ENCODE peak calls at places on chromosomes 16 and 17, in five cellular contexts. U, K, R, Y and Q are unnamed samples.

GRCh38 chr16:5951486-5951885 is 853.9 kb upstream of the EEF2KMT start:
- DNase-seq in K (no peak), R (no peak), Y (no peak), U (no peak), Q (no peak)

GRCh38 chr17:19766421-19767270 is 18.5 kb upstream of the ALDH3A1 start:
- DNase-seq in Y (peak; percentile 72), K (peak; percentile 41), R (no peak), U (peak; percentile 77), Q (peak; percentile 87)

GRCh38 chr16:6682142-6682811 is 650.4 kb upstream of the RBFOX1 start:
- DNase-seq in K (no peak), Y (peak; percentile 70), R (no peak), U (peak; percentile 14), Q (peak; percentile 53)

GRCh38 chr16:8957061-8957392 is 6.7 kb downstream of the USP7 start:
- DNase-seq in U (no peak), R (no peak), Y (no peak), K (no peak), Q (no peak)

GRCh38 chr16:23679274-23679985 is 741 bp downstream of the PLK1 start:
- DNase-seq in U (peak; percentile 48), K (peak; percentile 57), R (no peak), Y (peak; percentile 89), Q (peak; percentile 71)

GRCh38 chr17:37019117-37019744 is 70.5 kb downstream of the AATF start:
- DNase-seq in Y (no peak), K (no peak), R (no peak), U (no peak), Q (no peak)

GRCh38 chr16:58638148-58639036 is 8.8 kb upstream of the CNOT1 start:
- DNase-seq in U (peak; percentile 74), Y (peak; percentile 37), R (no peak), K (peak; percentile 91), Q (no peak)

GRCh38 chr16:12558641-12559040 is 245.0 kb downstream of the CPPED1 start:
- DNase-seq in U (no peak), K (no peak), R (no peak), Y (no peak), Q (no peak)

GRCh38 chr17:16877102-16877501 is 94.8 kb downstream of the TNFRSF13B start:
- DNase-seq in Y (no peak), K (no peak), R (no peak), U (no peak), Q (no peak)

GRCh38 chr17:74864866-74865395 is 5.2 kb upstream of the GRIN2C start:
- DNase-seq in U (peak; percentile 78), K (peak; percentile 57), R (no peak), Y (peak; percentile 57), Q (peak; percentile 93)

GRCh38 chr17:5485270-5486205 is at the start of gene DERL2:
- DNase-seq in K (peak; percentile 44), R (no peak), Y (peak; percentile 66), U (peak; percentile 63), Q (no peak)
- TF ChIP-seq RCOR1 in K (no peak), R (no peak), Y (no peak), U (no peak), Q (no peak)

GRCh38 chr17:59002848-59003247 is 103.8 kb downstream of the TRIM37 start:
- DNase-seq in K (peak; percentile 8), U (no peak), R (no peak), Y (no peak), Q (no peak)
- TF ChIP-seq USF2 in K (no peak), U (no peak), R (no peak), Y (no peak), Q (no peak)

DNA sequence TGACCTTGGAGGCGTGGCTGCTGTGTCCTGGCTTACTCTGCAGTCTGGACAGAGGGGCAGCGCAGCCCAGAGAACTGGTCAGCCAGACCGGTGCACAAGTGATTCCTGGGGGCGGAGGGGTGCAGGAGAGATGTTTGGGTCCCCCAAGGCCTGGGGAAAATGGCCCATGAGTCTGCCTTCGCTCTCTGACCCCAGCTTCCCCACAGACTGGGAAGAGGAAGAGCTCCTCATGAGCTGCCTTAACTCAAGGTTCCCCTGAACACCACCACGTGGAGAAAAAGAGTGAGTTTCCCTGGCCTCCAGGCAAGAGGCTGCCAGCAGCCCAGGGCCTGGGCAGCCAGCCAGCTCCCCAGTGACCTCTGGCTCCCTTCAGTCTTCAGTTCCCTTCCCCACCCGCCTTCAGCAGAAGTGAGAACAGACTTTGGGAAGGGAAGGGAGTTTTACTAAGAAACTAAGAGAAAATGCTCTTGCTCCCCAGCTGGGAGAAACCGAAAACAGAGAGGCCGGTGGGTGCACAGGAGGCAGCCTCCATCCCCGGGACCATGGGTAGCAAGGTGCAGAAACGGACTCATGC is 2.0 kb upstream of the C17orf99 start:
- DNase-seq in K (peak; percentile 76), U (peak; percentile 77), R (no peak), Y (peak; percentile 37), Q (peak; percentile 73)
- TF ChIP-seq RCOR1 in K (no peak), U (no peak), R (no peak), Y (no peak), Q (no peak)

GRCh38 chr17:7043195-7043543 is 723 bp downstream of the SLC16A11 start:
- DNase-seq in U (no peak), R (no peak), K (no peak), Y (no peak), Q (peak; percentile 60)
- TF ChIP-seq USF2 in U (no peak), R (no peak), K (no peak), Y (no peak), Q (no peak)

DNA sequence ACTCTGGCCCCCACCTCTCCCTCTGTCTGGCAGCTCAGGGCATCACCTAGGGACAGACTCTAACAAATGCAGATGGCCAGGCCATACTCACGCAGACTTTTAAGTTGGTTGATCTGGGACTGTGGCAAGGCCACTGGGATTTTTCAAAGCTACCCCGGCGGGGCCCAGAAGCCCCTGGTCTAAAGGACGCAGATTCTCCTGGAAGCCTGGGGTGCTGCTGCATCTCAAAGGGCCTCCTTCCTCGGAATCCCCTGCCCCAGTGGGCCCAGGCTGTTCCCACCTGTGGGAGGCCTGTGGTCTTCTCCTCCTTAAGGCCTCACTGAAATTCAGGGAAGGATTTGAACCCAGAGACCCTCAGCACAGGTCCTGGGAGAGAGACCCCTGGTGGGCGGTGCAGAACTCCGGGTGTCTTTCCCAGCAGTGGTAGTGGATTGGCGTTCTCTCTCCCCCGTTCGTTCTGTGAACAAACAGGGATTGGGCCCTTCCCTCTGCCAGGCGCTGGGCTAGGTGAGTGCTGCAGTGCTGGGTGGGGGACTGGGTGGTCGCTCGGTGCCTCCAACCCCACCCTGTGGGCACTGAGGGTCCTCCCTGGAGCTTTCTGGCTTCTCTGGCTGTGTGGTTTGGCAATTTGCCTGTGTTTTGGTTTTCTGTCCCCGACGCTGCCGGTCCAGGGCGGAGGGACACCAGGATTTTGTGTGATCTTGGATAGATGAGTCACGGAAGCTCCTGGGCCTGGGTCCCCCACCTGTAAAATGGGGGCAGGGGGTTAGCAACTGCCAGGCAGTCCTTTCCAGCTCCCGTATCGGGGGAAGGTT is 160.6 kb upstream of the GSE1 start:
- DNase-seq in R (no peak), U (no peak), K (no peak), Y (no peak), Q (no peak)
- TF ChIP-seq RCOR1 in R (no peak), U (no peak), K (no peak), Y (no peak), Q (no peak)

DNA sequence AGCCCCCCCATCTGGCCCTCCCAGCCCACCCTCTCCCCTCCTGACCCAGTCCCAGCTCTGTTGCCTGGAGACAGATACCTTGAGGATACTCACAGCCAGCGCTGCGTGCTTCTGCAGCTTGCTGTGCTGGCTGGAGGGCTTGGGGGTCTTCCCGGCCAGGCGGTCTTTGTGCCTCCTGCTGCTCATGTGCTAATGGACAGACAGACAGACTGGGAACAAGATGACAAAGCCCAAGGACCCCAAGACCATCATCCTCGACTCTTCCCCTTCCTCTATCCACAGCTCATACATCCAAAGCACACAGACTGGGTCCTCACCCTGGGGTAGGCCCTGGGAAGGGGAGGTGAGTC is 7.6 kb downstream of the NKIRAS2 start:
- DNase-seq in R (no peak), K (no peak), Y (no peak), U (no peak), Q (no peak)
- TF ChIP-seq USF2 in R (no peak), K (no peak), Y (no peak), U (no peak), Q (no peak)

DNA sequence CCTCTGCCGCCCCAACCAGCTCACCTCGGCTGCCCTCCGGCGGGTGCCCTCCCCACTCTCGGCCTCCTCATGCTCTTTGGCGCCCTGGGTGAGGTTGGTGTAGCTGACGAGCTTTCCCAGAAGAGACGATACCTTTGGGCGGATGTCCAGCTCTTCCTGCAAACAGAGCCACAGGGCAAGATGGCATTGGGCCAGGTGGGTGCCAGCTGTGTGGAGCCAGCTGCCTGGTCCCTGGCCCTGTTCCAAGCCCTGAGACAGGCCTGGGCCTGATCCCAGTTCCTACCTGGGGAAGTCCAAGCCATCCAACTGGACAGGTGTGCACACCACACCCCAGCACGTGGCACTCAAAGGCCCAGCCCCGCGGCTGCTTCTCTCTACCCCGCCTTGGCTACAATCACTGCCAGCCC is 6.9 kb downstream of the SLC12A4 start:
- DNase-seq in Y (no peak), R (no peak), U (no peak), K (no peak), Q (peak; percentile 82)
- TF ChIP-seq RCOR1 in Y (no peak), R (no peak), U (no peak), K (no peak), Q (no peak)